ENCODE peak calls at places on chromosomes 7 and 10, in six cellular contexts. Z is ascending aorta, I is heart left ventricle, N is OCI-LY7, K is hepatocyte, B is left lung. T is an unnamed sample.

GRCh38 chr7:45574521-45575500 is 643 bp downstream of the ADCY1 start:
- DNase-seq in N (no peak), K (peak; percentile 87), Z (peak; percentile 55), B (peak; percentile 76), I (no peak), T (no peak)

GRCh38 chr10:66180651-66181318 is 745.1 kb upstream of the LRRTM3 start:
- DNase-seq in I (no peak), K (peak; percentile 78), N (peak; percentile 70), B (no peak), Z (no peak), T (no peak)

GRCh38 chr7:29340691-29341090 is 146.1 kb downstream of the CHN2 start:
- DNase-seq in K (no peak), N (no peak), Z (no peak), B (no peak), I (no peak), T (no peak)

GRCh38 chr10:88048312-88048711 is 184.9 kb downstream of the PTEN start:
- DNase-seq in K (no peak), Z (no peak), N (no peak), B (no peak), I (no peak), T (no peak)

GRCh38 chr10:9685596-9685995 is 1332.1 kb upstream of the CELF2 start:
- DNase-seq in Z (no peak), N (no peak), B (no peak), K (no peak), I (no peak), T (no peak)

GRCh38 chr7:91034459-91035368 is 229.5 kb upstream of the FZD1 start:
- DNase-seq in K (peak; percentile 73), N (peak; percentile 61), I (peak; percentile 47), Z (peak; percentile 72), B (no peak), T (peak; percentile 35)

GRCh38 chr7:21543528-21544302 is 876 bp downstream of the DNAH11 start:
- DNase-seq in K (peak; percentile 8), B (no peak), I (no peak), Z (no peak), N (no peak), T (no peak)

GRCh38 chr7:157058026-157058425 is 47.6 kb upstream of the MNX1 start:
- DNase-seq in N (no peak), I (no peak), B (no peak), Z (no peak), K (no peak), T (no peak)

GRCh38 chr7:47979145-47979831 is at the start of gene HUS1:
- DNase-seq in Z (peak; percentile 96), K (peak; percentile 93), N (peak; percentile 98), B (peak; percentile 97), I (peak; percentile 95), T (peak; percentile 79)

GRCh38 chr10:16192337-16192736 is 244.5 kb upstream of the PTER start:
- DNase-seq in B (no peak), Z (no peak), N (no peak), I (no peak), K (peak; percentile 6), T (no peak)

GRCh38 chr7:139189357-139189756 is 41.7 kb upstream of the UBN2 start:
- DNase-seq in B (no peak), K (no peak), Z (no peak), N (no peak), I (no peak), T (no peak)
- TF ChIP-seq CTCF in B (no peak), K (no peak), Z (no peak), N (no peak), I (no peak), T (no peak)

GRCh38 chr7:135744938-135745701 is 3.5 kb downstream of the FAM180A start:
- DNase-seq in K (no peak), Z (peak; percentile 82), N (no peak), B (no peak), I (no peak), T (peak; percentile 93)

GRCh38 chr7:135743907-135744789 is 4.5 kb downstream of the FAM180A start:
- DNase-seq in Z (peak; percentile 74), K (no peak), N (no peak), I (peak; percentile 35), B (no peak), T (no peak)

GRCh38 chr7:135742371-135742770 is 6.2 kb downstream of the FAM180A start:
- DNase-seq in B (no peak), K (no peak), N (no peak), I (no peak), Z (peak; percentile 69), T (no peak)

GRCh38 chr7:135740868-135741267 is 7.7 kb downstream of the FAM180A start:
- DNase-seq in K (peak; percentile 34), B (no peak), N (no peak), I (no peak), Z (no peak), T (no peak)

GRCh38 chr7:135741905-135742304 is 6.7 kb downstream of the FAM180A start:
- DNase-seq in K (no peak), B (no peak), N (no peak), I (no peak), Z (no peak), T (no peak)
- H3K27ac ChIP-seq in K (no peak overlapping the region), B (no peak overlapping the region), N (no peak overlapping the region), I (no peak overlapping the region), Z (peak overlapping the region; percentile 37), T (no peak overlapping the region)

GRCh38 chr7:136654406-136654805 is 214.0 kb upstream of the CHRM2 start:
- DNase-seq in N (no peak), Z (no peak), K (no peak), B (no peak), I (no peak), T (no peak)
- TF ChIP-seq CTCF in N (no peak), Z (no peak), K (no peak), B (no peak), I (no peak), T (no peak)

DNA sequence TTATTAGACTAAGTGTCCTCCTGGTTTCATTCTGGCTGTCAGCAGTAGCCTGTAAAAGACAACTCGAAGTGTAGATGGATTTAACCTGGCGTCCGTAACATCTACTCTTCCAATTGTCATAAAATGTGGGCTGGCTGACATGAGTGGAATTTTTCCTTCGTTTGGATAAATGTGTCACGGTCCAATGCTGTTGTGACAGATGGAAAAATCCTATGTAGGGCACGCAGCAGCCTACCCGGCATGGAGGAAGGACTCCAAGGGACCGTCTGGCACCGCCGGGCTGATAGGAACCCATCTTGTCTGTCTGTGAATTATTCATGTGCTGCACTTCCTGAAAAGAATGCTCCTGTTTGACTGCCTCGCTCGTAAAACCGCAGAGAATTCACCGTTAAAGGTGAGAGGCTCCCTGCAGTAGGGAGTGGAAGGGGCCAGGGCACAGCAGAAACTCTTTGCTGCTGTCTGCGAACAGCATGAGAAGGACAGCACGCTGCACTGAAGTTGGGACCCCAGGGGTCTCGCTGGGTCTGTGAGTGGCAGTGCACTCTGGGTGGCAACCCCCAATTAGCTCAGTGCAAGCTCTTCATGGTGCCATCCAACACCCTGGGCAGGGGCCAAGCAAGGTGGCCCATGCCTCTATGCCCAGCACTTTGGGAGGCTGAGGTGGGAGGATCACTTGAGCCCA is 1.6 kb upstream of the ORAI2 start:
- DNase-seq in I (no peak), Z (peak; percentile 66), N (peak; percentile 84), K (peak; percentile 41), B (no peak), T (no peak)
- H3K27ac ChIP-seq in I (peak overlapping the region; percentile 30), Z (no peak overlapping the region), N (peak overlapping the region; percentile 94), K (peak overlapping the region; percentile 75), B (peak overlapping the region; percentile 85), T (peak overlapping the region; percentile 86)

GRCh38 chr7:80517177-80517804 is 5.4 kb upstream of the GNAT3 start:
- DNase-seq in N (no peak), K (no peak), I (no peak), Z (no peak), B (no peak), T (no peak)
- TF ChIP-seq CTCF in N (no peak), K (no peak), I (no peak), Z (no peak), B (no peak), T (no peak)

DNA sequence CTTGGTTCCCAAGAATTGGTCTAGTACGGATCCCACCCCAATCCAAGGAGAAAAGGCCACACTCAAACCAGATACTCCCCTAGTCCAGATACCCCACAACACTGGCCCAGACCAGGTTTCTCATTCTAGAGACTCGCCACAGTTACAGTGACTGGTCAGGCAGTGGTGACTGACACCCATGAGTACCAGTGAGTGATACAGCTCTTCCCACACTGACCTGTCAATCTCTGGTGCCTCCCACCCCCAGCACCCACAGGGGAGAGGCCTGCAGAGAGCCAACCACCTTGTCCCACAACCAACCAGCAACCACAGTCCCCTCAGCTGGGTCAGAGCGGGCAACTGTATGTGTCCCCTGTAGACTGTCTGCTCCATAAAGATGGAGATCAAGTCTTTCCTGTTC is 152.8 kb downstream of the NEURL1 start:
- DNase-seq in Z (no peak), B (no peak), I (no peak), K (no peak), N (no peak), T (no peak)
- H3K27ac ChIP-seq in Z (peak overlapping the region; percentile 71), B (peak overlapping the region; percentile 7), I (peak overlapping the region; percentile 53), K (peak overlapping the region; percentile 44), N (no peak overlapping the region), T (peak overlapping the region; percentile 33)

GRCh38 chr10:106268000-106268399 is 896.5 kb downstream of the SORCS1 start:
- DNase-seq in K (no peak), N (no peak), B (no peak), I (no peak), Z (no peak), T (no peak)

GRCh38 chr10:106267591-106267990 is 896.9 kb downstream of the SORCS1 start:
- DNase-seq in Z (no peak), N (no peak), B (peak; percentile 70), I (no peak), K (no peak), T (no peak)

GRCh38 chr10:106271237-106271636 is 893.3 kb downstream of the SORCS1 start:
- DNase-seq in K (no peak), Z (no peak), N (no peak), I (no peak), B (no peak), T (no peak)
- TF ChIP-seq CTCF in K (no peak), Z (no peak), N (no peak), I (no peak), B (no peak), T (no peak)

DNA sequence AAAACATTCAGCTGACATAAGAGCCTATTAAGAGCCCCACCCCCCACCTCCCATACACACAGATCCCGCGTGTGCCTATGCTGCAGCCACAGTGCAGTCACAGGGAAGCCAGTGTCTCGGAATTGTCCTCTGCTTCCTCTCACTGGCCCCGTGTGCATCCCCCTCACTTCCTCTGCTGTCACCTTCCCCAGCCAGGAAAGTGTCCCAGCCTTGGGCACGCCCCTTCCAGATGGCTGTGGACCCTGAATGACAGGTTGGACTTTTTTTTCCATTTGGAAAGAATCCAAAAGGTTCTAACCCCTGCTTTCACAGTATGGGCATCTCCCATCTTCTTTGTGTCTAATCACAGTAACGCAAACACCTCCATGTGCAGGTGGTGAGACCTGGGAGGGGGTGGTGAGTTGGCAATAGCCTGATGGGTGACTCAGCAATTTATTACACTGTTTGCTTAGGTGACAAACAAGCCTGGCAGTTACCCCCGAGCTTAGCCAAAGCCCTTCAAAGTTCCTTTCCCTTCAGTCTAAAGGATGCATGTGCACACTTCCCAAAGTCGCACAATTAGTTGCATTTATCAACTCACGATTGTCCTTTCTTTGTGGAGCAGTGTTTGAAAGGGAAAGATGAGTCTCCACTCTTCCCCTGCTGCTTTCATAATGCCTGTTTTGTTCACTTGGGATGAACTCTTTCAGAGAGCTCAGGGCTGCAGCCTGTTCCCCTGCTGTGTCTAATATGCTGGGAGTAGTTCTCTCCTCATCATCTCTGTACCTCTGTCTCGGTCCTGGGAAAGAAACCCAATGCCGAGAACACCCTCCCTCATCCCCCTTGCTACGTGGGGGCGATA is 67.5 kb upstream of the EFCAB10 start:
- DNase-seq in B (no peak), N (no peak), Z (no peak), K (peak; percentile 48), I (no peak), T (no peak)
- H3K27ac ChIP-seq in B (no peak overlapping the region), N (no peak overlapping the region), Z (no peak overlapping the region), K (no peak overlapping the region), I (no peak overlapping the region), T (no peak overlapping the region)

GRCh38 chr7:111953611-111954010 is 252.6 kb downstream of the DOCK4 start:
- DNase-seq in K (no peak), B (no peak), I (no peak), Z (no peak), N (no peak), T (no peak)
- TF ChIP-seq CTCF in K (no peak), B (no peak), I (no peak), Z (no peak), N (no peak), T (no peak)